ENCODE peak calls at places on chromosome 3, in four cellular contexts. One of them, this sample, is unnamed.

GRCh38 chr3:54374214-54374855 is 252.0 kb downstream of the CACNA2D3 start:
- DNase-seq in RWPE2: no peak
- DNase-seq in GM20000: peak; percentile 14
- DNase-seq in heart right ventricle: no peak
- DNase-seq in this sample: peak; percentile 27

GRCh38 chr3:177229791-177230190 is 32.5 kb upstream of the TBL1XR1 start:
- DNase-seq in RWPE2: no peak
- DNase-seq in GM20000: no peak
- DNase-seq in heart right ventricle: no peak
- DNase-seq in this sample: no peak

GRCh38 chr3:169133178-169134161 is 530.0 kb downstream of the MECOM start:
- DNase-seq in RWPE2: no peak
- DNase-seq in GM20000: no peak
- DNase-seq in heart right ventricle: no peak
- DNase-seq in this sample: no peak

GRCh38 chr3:69433016-69433937 is 47.4 kb upstream of the FRMD4B start:
- DNase-seq in RWPE2: no peak
- DNase-seq in GM20000: no peak
- DNase-seq in heart right ventricle: no peak
- DNase-seq in this sample: peak; percentile 22

GRCh38 chr3:31704651-31705179 is 172.0 kb downstream of the STT3B start:
- DNase-seq in RWPE2: no peak
- DNase-seq in GM20000: no peak
- DNase-seq in heart right ventricle: peak; percentile 22
- DNase-seq in this sample: peak; percentile 55

GRCh38 chr3:184552863-184553262 is 8.7 kb upstream of the EPHB3 start:
- DNase-seq in RWPE2: no peak
- DNase-seq in GM20000: no peak
- DNase-seq in heart right ventricle: no peak
- DNase-seq in this sample: no peak

GRCh38 chr3:190073264-190073663 is 47.4 kb downstream of the P3H2 start:
- DNase-seq in RWPE2: no peak
- DNase-seq in GM20000: no peak
- DNase-seq in heart right ventricle: no peak
- DNase-seq in this sample: no peak

GRCh38 chr3:119035014-119035346 is 334 bp upstream of the IGSF11 start:
- DNase-seq in RWPE2: no peak
- DNase-seq in GM20000: no peak
- DNase-seq in heart right ventricle: no peak
- DNase-seq in this sample: no peak

GRCh38 chr3:98343647-98344507 is 9.8 kb upstream of the OR5K4 start:
- DNase-seq in RWPE2: no peak
- DNase-seq in GM20000: peak; percentile 49
- DNase-seq in heart right ventricle: no peak
- DNase-seq in this sample: peak; percentile 51

GRCh38 chr3:9727041-9727595 is 4.4 kb upstream of the BRPF1 start:
- DNase-seq in RWPE2: no peak
- DNase-seq in GM20000: no peak
- DNase-seq in heart right ventricle: no peak
- DNase-seq in this sample: peak; percentile 78

GRCh38 chr3:117589454-117589853 is 879.9 kb downstream of the TUSC7 start:
- DNase-seq in RWPE2: no peak
- DNase-seq in GM20000: no peak
- DNase-seq in heart right ventricle: no peak
- DNase-seq in this sample: no peak

GRCh38 chr3:139327231-139327630 is 16.6 kb upstream of the MRPS22 start:
- DNase-seq in RWPE2: no peak
- DNase-seq in GM20000: no peak
- DNase-seq in heart right ventricle: no peak
- DNase-seq in this sample: no peak

GRCh38 chr3:47613723-47614122 is 35.1 kb upstream of the CSPG5 start:
- DNase-seq in RWPE2: no peak
- DNase-seq in GM20000: no peak
- DNase-seq in heart right ventricle: no peak
- DNase-seq in this sample: no peak

GRCh38 chr3:50303038-50303815 is at the start of gene HYAL1:
- DNase-seq in RWPE2: no peak
- DNase-seq in GM20000: no peak
- DNase-seq in heart right ventricle: peak; percentile 90
- DNase-seq in this sample: no peak

GRCh38 chr3:52047295-52047960 is 8.9 kb downstream of the DUSP7 start:
- DNase-seq in RWPE2: peak; percentile 88
- DNase-seq in GM20000: no peak
- DNase-seq in heart right ventricle: no peak
- DNase-seq in this sample: no peak

GRCh38 chr3:183122257-183122932 is 23.1 kb upstream of the MCCC1 start:
- DNase-seq in RWPE2: no peak
- DNase-seq in GM20000: peak; percentile 65
- DNase-seq in heart right ventricle: no peak
- DNase-seq in this sample: no peak

GRCh38 chr3:170809021-170809974 is 60.7 kb downstream of the RPL22L1 start:
- DNase-seq in RWPE2: peak; percentile 68
- DNase-seq in GM20000: peak; percentile 28
- DNase-seq in heart right ventricle: no peak
- DNase-seq in this sample: peak; percentile 12

GRCh38 chr3:72887723-72888545 is at the start of gene GXYLT2:
- DNase-seq in RWPE2: peak; percentile 75
- DNase-seq in GM20000: peak; percentile 77
- DNase-seq in heart right ventricle: peak; percentile 63
- DNase-seq in this sample: peak; percentile 48

GRCh38 chr3:23805881-23806321 is at the start of gene UBE2E1:
- DNase-seq in RWPE2: peak; percentile 67
- DNase-seq in GM20000: peak; percentile 91
- DNase-seq in heart right ventricle: peak; percentile 80
- DNase-seq in this sample: peak; percentile 76

GRCh38 chr3:55166577-55167555 is 239.0 kb upstream of the LRTM1 start:
- DNase-seq in RWPE2: no peak
- DNase-seq in GM20000: no peak
- DNase-seq in heart right ventricle: no peak
- DNase-seq in this sample: no peak

GRCh38 chr3:140540262-140540661 is 137.6 kb upstream of the TRIM42 start:
- DNase-seq in RWPE2: no peak
- DNase-seq in GM20000: no peak
- DNase-seq in heart right ventricle: no peak
- DNase-seq in this sample: no peak

GRCh38 chr3:108125151-108125540 is 34.3 kb upstream of the CD47 start:
- DNase-seq in RWPE2: no peak
- DNase-seq in GM20000: no peak
- DNase-seq in heart right ventricle: no peak
- DNase-seq in this sample: no peak

GRCh38 chr3:61574854-61575253 is 13.5 kb downstream of the PTPRG start:
- DNase-seq in RWPE2: no peak
- DNase-seq in GM20000: no peak
- DNase-seq in heart right ventricle: no peak
- DNase-seq in this sample: no peak

GRCh38 chr3:153219147-153219546 is 57.1 kb downstream of the RAP2B start:
- DNase-seq in RWPE2: no peak
- DNase-seq in GM20000: no peak
- DNase-seq in heart right ventricle: no peak
- DNase-seq in this sample: no peak

GRCh38 chr3:17745301-17745700 is 2.9 kb upstream of the TBC1D5 start:
- DNase-seq in RWPE2: no peak
- DNase-seq in GM20000: no peak
- DNase-seq in heart right ventricle: no peak
- DNase-seq in this sample: no peak

GRCh38 chr3:99108508-99108907 is 207.0 kb upstream of the DCBLD2 start:
- DNase-seq in RWPE2: no peak
- DNase-seq in GM20000: no peak
- DNase-seq in heart right ventricle: no peak
- DNase-seq in this sample: no peak

GRCh38 chr3:63096248-63097058 is 181.7 kb upstream of the SYNPR start:
- DNase-seq in RWPE2: peak; percentile 34
- DNase-seq in GM20000: no peak
- DNase-seq in heart right ventricle: no peak
- DNase-seq in this sample: no peak

GRCh38 chr3:141646760-141647561 is 91.1 kb upstream of the RNF7 start:
- DNase-seq in RWPE2: no peak
- DNase-seq in GM20000: no peak
- DNase-seq in heart right ventricle: no peak
- DNase-seq in this sample: no peak

GRCh38 chr3:79016587-79017380 is 751.0 kb downstream of the ROBO1 start:
- DNase-seq in RWPE2: no peak
- DNase-seq in GM20000: no peak
- DNase-seq in heart right ventricle: no peak
- DNase-seq in this sample: no peak

GRCh38 chr3:110608566-110608965 is 463.1 kb upstream of the NECTIN3 start:
- DNase-seq in RWPE2: no peak
- DNase-seq in GM20000: no peak
- DNase-seq in heart right ventricle: no peak
- DNase-seq in this sample: no peak

DNA sequence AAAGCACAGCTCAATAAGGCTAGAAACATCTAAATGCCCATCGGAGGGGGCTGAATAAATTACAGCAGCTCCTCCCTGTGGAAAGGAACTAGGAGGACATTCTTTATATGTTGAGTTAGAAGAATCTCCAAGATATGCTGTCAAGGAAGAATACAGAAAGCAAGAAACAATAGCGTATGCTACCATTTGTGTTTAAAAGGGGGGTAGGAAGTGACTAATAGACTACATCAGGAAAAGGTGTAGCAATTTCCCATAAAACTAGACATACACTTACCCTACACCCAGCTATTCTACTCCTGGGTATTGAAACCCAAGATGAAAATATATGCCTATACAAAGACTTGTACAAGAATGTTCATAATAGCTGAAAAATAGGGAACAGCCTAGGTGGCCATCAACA is 21.6 kb downstream of the SEC61A1 start:
- DNase-seq in RWPE2: no peak
- DNase-seq in GM20000: no peak
- DNase-seq in heart right ventricle: no peak
- DNase-seq in this sample: no peak
- TF ChIP-seq CTCF in RWPE2: no peak
- TF ChIP-seq CTCF in GM20000: no peak
- TF ChIP-seq CTCF in heart right ventricle: no peak
- TF ChIP-seq CTCF in this sample: no peak

GRCh38 chr3:27740854-27741253 is 18.7 kb upstream of the EOMES start:
- DNase-seq in RWPE2: no peak
- DNase-seq in GM20000: no peak
- DNase-seq in heart right ventricle: no peak
- DNase-seq in this sample: no peak

GRCh38 chr3:27749640-27750039 is 27.5 kb upstream of the EOMES start:
- DNase-seq in RWPE2: no peak
- DNase-seq in GM20000: no peak
- DNase-seq in heart right ventricle: no peak
- DNase-seq in this sample: no peak

GRCh38 chr3:27746838-27747237 is 24.7 kb upstream of the EOMES start:
- DNase-seq in RWPE2: no peak
- DNase-seq in GM20000: no peak
- DNase-seq in heart right ventricle: no peak
- DNase-seq in this sample: no peak
- TF ChIP-seq CTCF in RWPE2: peak; percentile 7
- TF ChIP-seq CTCF in GM20000: no peak
- TF ChIP-seq CTCF in heart right ventricle: no peak
- TF ChIP-seq CTCF in this sample: no peak

GRCh38 chr3:196837819-196838420 is 29.8 kb upstream of the SENP5 start:
- DNase-seq in RWPE2: no peak
- DNase-seq in GM20000: peak; percentile 83
- DNase-seq in heart right ventricle: peak; percentile 39
- DNase-seq in this sample: peak; percentile 88
- TF ChIP-seq CTCF in RWPE2: peak; percentile 65
- TF ChIP-seq CTCF in GM20000: peak; percentile 68
- TF ChIP-seq CTCF in heart right ventricle: peak; percentile 70
- TF ChIP-seq CTCF in this sample: peak; percentile 88

GRCh38 chr3:15405448-15406050 is 21.8 kb downstream of the METTL6 start:
- DNase-seq in RWPE2: no peak
- DNase-seq in GM20000: peak; percentile 50
- DNase-seq in heart right ventricle: no peak
- DNase-seq in this sample: peak; percentile 35
- TF ChIP-seq CTCF in RWPE2: peak; percentile 79
- TF ChIP-seq CTCF in GM20000: peak; percentile 42
- TF ChIP-seq CTCF in heart right ventricle: peak; percentile 73
- TF ChIP-seq CTCF in this sample: peak; percentile 63

GRCh38 chr3:138263104-138263503 is 66.5 kb downstream of the NME9 start:
- DNase-seq in RWPE2: no peak
- DNase-seq in GM20000: no peak
- DNase-seq in heart right ventricle: no peak
- DNase-seq in this sample: no peak
- TF ChIP-seq CTCF in RWPE2: no peak
- TF ChIP-seq CTCF in GM20000: no peak
- TF ChIP-seq CTCF in heart right ventricle: peak; percentile 18
- TF ChIP-seq CTCF in this sample: no peak

DNA sequence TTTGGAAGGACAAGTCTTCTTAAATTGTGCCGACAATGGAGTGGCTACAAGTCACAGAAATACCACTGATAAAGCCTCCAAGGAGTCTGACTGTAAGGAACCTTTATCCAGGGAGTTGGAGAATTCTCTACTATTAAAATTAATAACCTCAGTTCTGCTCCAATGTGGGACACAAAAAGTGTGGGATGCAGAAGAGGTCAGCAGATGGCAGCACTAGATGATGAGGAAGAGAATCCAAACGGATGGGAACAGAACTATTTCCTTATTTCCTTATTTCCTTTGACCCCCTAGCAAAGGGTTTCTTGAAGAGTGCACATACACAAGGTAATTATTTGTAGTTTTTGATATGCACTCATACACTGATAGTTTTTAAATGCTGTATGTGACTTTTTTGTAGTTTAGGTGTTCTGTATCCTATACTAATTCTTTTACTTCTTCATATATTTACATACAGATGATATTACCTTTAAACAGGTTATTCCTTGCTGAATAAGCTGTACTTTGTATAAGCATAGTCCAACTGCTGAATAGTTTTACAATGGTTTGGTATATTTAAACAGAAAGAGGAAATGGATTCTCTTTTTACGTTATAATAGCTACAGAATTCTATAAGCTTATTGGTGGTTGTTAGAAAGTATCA is 25.6 kb upstream of the NLGN1 start:
- DNase-seq in RWPE2: no peak
- DNase-seq in GM20000: no peak
- DNase-seq in heart right ventricle: no peak
- DNase-seq in this sample: peak; percentile 4
- TF ChIP-seq CTCF in RWPE2: peak; percentile 76
- TF ChIP-seq CTCF in GM20000: no peak
- TF ChIP-seq CTCF in heart right ventricle: peak; percentile 72
- TF ChIP-seq CTCF in this sample: peak; percentile 42